ENCODE peak calls at places on chromosomes 16 and 17, in five cellular contexts. Q is Caco-2; D is C1 segment of cervical spinal cord; R is naive thymus-derived CD4-positive, alpha-beta T cell; N is stimulated activated CD4-positive, alpha-beta T cell treated with anti-CD3 and anti-CD28 coated beads, Interleukin-4, amount 100 ng/mL, for 1 hour. G is an unnamed sample.

GRCh38 chr16:81455720-81456494 is 11.3 kb downstream of the CMIP start:
- DNase-seq in Q (no peak), D (no peak), R (no peak), N (no peak), G (no peak)

GRCh38 chr17:35568561-35568960 is 7.9 kb upstream of the SLFN14 start:
- DNase-seq in Q (peak), D (no peak), R (no peak), N (peak), G (no peak)

GRCh38 chr17:21191698-21192097 is 22.3 kb downstream of the TMEM11 start:
- DNase-seq in Q (no peak), D (no peak), R (no peak), N (no peak), G (no peak)

GRCh38 chr17:36901506-36901905 is 35.8 kb upstream of the LHX1 start:
- DNase-seq in Q (peak), D (no peak), R (no peak), N (no peak), G (no peak)

GRCh38 chr17:1965556-1966273 is 59.4 kb downstream of the RTN4RL1 start:
- DNase-seq in Q (no peak), D (no peak), R (no peak), N (no peak), G (no peak)

GRCh38 chr17:74513987-74514631 is 17.2 kb downstream of the CD300LB start:
- DNase-seq in Q (peak), D (no peak), R (peak), N (no peak), G (peak)

GRCh38 chr16:86584726-86585721 is 6.7 kb downstream of the FOXL1 start:
- DNase-seq in Q (no peak), D (no peak), R (no peak), N (no peak), G (no peak)

GRCh38 chr16:30626230-30626629 is 16.0 kb upstream of the ZNF689 start:
- DNase-seq in Q (no peak), D (no peak), R (no peak), N (no peak), G (no peak)

GRCh38 chr17:79944251-79944812 is 91.3 kb downstream of the TBC1D16 start:
- DNase-seq in Q (no peak), D (no peak), R (no peak), N (no peak), G (no peak)

GRCh38 chr17:67559381-67559966 is 158.3 kb upstream of the NOL11 start:
- DNase-seq in Q (peak), D (no peak), R (no peak), N (no peak), G (no peak)

GRCh38 chr17:73566905-73567782 is 77.1 kb downstream of the SDK2 start:
- DNase-seq in Q (no peak), D (no peak), R (peak), N (peak), G (peak)

GRCh38 chr16:50210266-50211038 is 55.9 kb upstream of the ADCY7 start:
- DNase-seq in Q (peak), D (no peak), R (peak), N (peak), G (peak)

GRCh38 chr17:29294580-29294900 is 592 bp upstream of the NUFIP2 start:
- DNase-seq in Q (no peak), D (no peak), R (no peak), N (no peak), G (no peak)

GRCh38 chr17:7716901-7717755 is at the start of gene DNAH2:
- DNase-seq in Q (peak), D (peak), R (no peak), N (peak), G (no peak)

GRCh38 chr17:17493249-17493985 is 2.8 kb downstream of the RASD1 start:
- DNase-seq in Q (no peak), D (no peak), R (no peak), N (no peak), G (no peak)

GRCh38 chr16:1037934-1038257 is 34.7 kb upstream of the SSTR5 start:
- DNase-seq in Q (no peak), D (no peak), R (no peak), N (no peak), G (no peak)

GRCh38 chr17:56440391-56440790 is 153.1 kb upstream of the NOG start:
- DNase-seq in Q (no peak), D (no peak), R (no peak), N (no peak), G (no peak)

GRCh38 chr16:85170066-85171003 is 58.1 kb upstream of the CIBAR2 start:
- DNase-seq in Q (no peak), D (no peak), R (no peak), N (no peak), G (no peak)

GRCh38 chr17:77749316-77749715 is 209.2 kb upstream of the TNRC6C start:
- DNase-seq in Q (no peak), D (no peak), R (no peak), N (no peak), G (no peak)

GRCh38 chr16:64380751-64381150 is 741.1 kb downstream of the CDH11 start:
- DNase-seq in Q (no peak), D (no peak), R (no peak), N (no peak), G (no peak)

GRCh38 chr17:36935681-36936454 is 1.4 kb upstream of the LHX1 start:
- DNase-seq in Q (peak), D (no peak), R (no peak), N (no peak), G (no peak)

GRCh38 chr17:58161566-58161965 is 5.2 kb upstream of the OR4D2 start:
- DNase-seq in Q (no peak), D (no peak), R (no peak), N (no peak), G (no peak)

GRCh38 chr17:17810374-17811248 is 26.2 kb downstream of the SREBF1 start:
- DNase-seq in Q (no peak), D (no peak), R (no peak), N (no peak), G (no peak)

GRCh38 chr17:37187262-37187661 is 188.5 kb upstream of the C17orf78 start:
- DNase-seq in Q (no peak), D (no peak), R (no peak), N (no peak), G (no peak)

GRCh38 chr16:20871935-20872815 is 28.0 kb downstream of the DCUN1D3 start:
- DNase-seq in Q (no peak), D (no peak), R (no peak), N (no peak), G (no peak)

GRCh38 chr16:67248401-67249177 is at the start of gene SLC9A5:
- DNase-seq in Q (peak), D (no peak), R (no peak), N (no peak), G (peak)

GRCh38 chr17:10316986-10317834 is 55.6 kb downstream of the MYH13 start:
- DNase-seq in Q (peak), D (no peak), R (no peak), N (no peak), G (peak)

GRCh38 chr17:35630530-35631148 is 43.5 kb downstream of the AP2B1 start:
- DNase-seq in Q (no peak), D (no peak), R (no peak), N (no peak), G (no peak)

GRCh38 chr16:67082891-67083290 is 26.9 kb upstream of the PHAF1 start:
- DNase-seq in Q (no peak), D (no peak), R (no peak), N (no peak), G (no peak)

GRCh38 chr17:14308965-14309879 is 8.3 kb downstream of the HS3ST3B1 start:
- DNase-seq in Q (no peak), D (peak), R (peak), N (peak), G (no peak)